ENCODE peak calls at places on chromosomes 6 and 20, in five cellular contexts. O, K, H, P and X are unnamed samples.

GRCh38 chr6:27890351-27891299 is 21.6 kb downstream of the OR2B2 start:
- DNase-seq in O (peak; percentile 82), H (peak; percentile 75), P (no peak), K (peak; percentile 100), X (no peak)

GRCh38 chr6:166932616-166933015 is 23.7 kb downstream of the RNASET2 start:
- DNase-seq in O (no peak), H (no peak), K (no peak), P (no peak), X (no peak)

GRCh38 chr6:162973141-162973872 is 245.5 kb downstream of the PACRG start:
- DNase-seq in H (no peak), K (no peak), P (no peak), O (no peak), X (no peak)

GRCh38 chr20:57934007-57934805 is 224.4 kb upstream of the PMEPA1 start:
- DNase-seq in H (no peak), O (no peak), P (no peak), K (no peak), X (no peak)

GRCh38 chr6:148395583-148396101 is 53.0 kb downstream of the SASH1 start:
- DNase-seq in K (no peak), P (no peak), O (no peak), H (no peak), X (no peak)

GRCh38 chr20:51966296-51966971 is 164.1 kb upstream of the SALL4 start:
- DNase-seq in O (peak; percentile 40), P (peak; percentile 68), H (peak; percentile 74), K (no peak), X (peak; percentile 84)

GRCh38 chr20:45306431-45306982 is at the start of gene RBPJL:
- DNase-seq in P (no peak), K (no peak), O (peak; percentile 66), H (peak; percentile 90), X (no peak)

GRCh38 chr20:49811825-49812462 is 684 bp upstream of the SLC9A8 start:
- DNase-seq in K (no peak), O (peak; percentile 44), H (peak; percentile 14), P (no peak), X (no peak)

GRCh38 chr6:166459906-166460305 is 77.2 kb upstream of the MPC1 start:
- DNase-seq in K (no peak), H (no peak), P (no peak), O (no peak), X (no peak)

GRCh38 chr6:166757226-166758135 is 130.4 kb upstream of the RPS6KA2 start:
- DNase-seq in K (no peak), O (no peak), P (no peak), H (peak; percentile 60), X (no peak)

GRCh38 chr6:168451805-168452204 is 10.8 kb downstream of the SMOC2 start:
- DNase-seq in K (no peak), O (no peak), P (no peak), H (peak; percentile 56), X (no peak)

GRCh38 chr6:13358486-13358885 is 30.1 kb upstream of the TBC1D7 start:
- DNase-seq in K (no peak), O (no peak), H (no peak), P (no peak), X (no peak)

GRCh38 chr6:146289816-146290588 is 253.6 kb upstream of the RAB32 start:
- DNase-seq in H (no peak), O (no peak), P (no peak), K (no peak), X (no peak)

GRCh38 chr6:107361568-107362270 is 97.6 kb downstream of the PDSS2 start:
- DNase-seq in P (peak; percentile 13), O (no peak), K (no peak), H (no peak), X (peak; percentile 85)

GRCh38 chr6:32164295-32164694 is at the start of gene EGFL8:
- DNase-seq in H (no peak), O (no peak), K (no peak), P (no peak), X (no peak)

GRCh38 chr20:31516651-31517050 is 2.4 kb downstream of the HM13 start:
- DNase-seq in K (no peak), H (no peak), O (no peak), P (no peak), X (no peak)

GRCh38 chr6:159117031-159117430 is 52.2 kb upstream of the FNDC1 start:
- DNase-seq in P (no peak), K (no peak), H (no peak), O (no peak), X (no peak)

GRCh38 chr6:1792989-1793388 is 183.3 kb downstream of the FOXC1 start:
- DNase-seq in O (peak; percentile 61), P (no peak), H (no peak), K (no peak), X (peak; percentile 53)

GRCh38 chr20:35462351-35462750 is 7.0 kb downstream of the CEP250 start:
- DNase-seq in K (no peak), P (no peak), H (no peak), O (peak; percentile 94), X (no peak)

GRCh38 chr6:149862901-149863595 is 1.1 kb downstream of the LRP11 start:
- DNase-seq in O (peak; percentile 56), P (no peak), H (peak; percentile 86), K (no peak), X (peak; percentile 38)

GRCh38 chr6:157912326-157912725 is 69.3 kb upstream of the SYNJ2 start:
- DNase-seq in K (no peak), P (no peak), O (no peak), H (no peak), X (no peak)

GRCh38 chr20:38229376-38230252 is 30.9 kb downstream of the KIAA1755 start:
- DNase-seq in O (no peak), H (peak; percentile 70), K (no peak), P (no peak), X (peak; percentile 54)

GRCh38 chr6:139249387-139249786 is 42.4 kb downstream of the TXLNB start:
- DNase-seq in O (no peak), P (no peak), K (no peak), H (no peak), X (no peak)

GRCh38 chr6:139250296-139251274 is 41.2 kb downstream of the TXLNB start:
- DNase-seq in P (peak; percentile 56), O (peak; percentile 62), H (peak; percentile 64), K (no peak), X (peak; percentile 58)

GRCh38 chr6:139247618-139248017 is 44.2 kb downstream of the TXLNB start:
- DNase-seq in P (no peak), O (no peak), K (no peak), H (no peak), X (no peak)

GRCh38 chr6:139251377-139252017 is 40.3 kb downstream of the TXLNB start:
- DNase-seq in K (no peak), P (no peak), H (no peak), O (no peak), X (no peak)

GRCh38 chr6:139248911-139249310 is 42.9 kb downstream of the TXLNB start:
- DNase-seq in O (no peak), P (no peak), H (no peak), K (no peak), X (no peak)
- H3K27ac ChIP-seq in O (no peak overlapping the region), P (no peak overlapping the region), H (no peak overlapping the region), K (no peak overlapping the region), X (no peak overlapping the region)

GRCh38 chr6:72376736-72377135 is 245.1 kb upstream of the KCNQ5 start:
- DNase-seq in H (no peak), K (no peak), O (no peak), P (no peak), X (no peak)

GRCh38 chr6:72371473-72371872 is 250.4 kb upstream of the KCNQ5 start:
- DNase-seq in K (no peak), O (no peak), P (no peak), H (no peak), X (no peak)

GRCh38 chr6:72374172-72374571 is 247.7 kb upstream of the KCNQ5 start:
- DNase-seq in K (no peak), O (no peak), H (no peak), P (no peak), X (no peak)

DNA sequence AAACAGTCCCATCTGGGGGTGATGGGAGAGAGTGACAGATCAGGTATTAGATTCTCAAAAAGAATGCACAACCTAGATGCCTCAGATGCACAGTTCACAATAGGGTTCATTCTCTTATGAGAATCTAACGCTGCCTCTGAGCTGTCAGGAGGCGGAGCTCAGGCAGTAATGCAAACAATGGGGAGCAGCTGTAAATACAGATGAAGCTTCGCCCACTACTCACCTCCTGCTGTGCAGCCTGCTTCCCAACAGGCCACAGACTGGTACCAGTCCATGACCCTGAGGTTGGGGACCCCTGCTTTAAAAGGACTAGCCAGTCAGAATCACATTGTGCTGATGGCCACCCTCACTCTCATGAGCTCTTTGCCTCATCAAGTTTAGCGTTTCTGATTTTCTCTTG is 247.0 kb upstream of the KCNQ5 start:
- DNase-seq in O (no peak), H (no peak), K (no peak), P (no peak), X (peak; percentile 15)
- TF ChIP-seq POLR2AphosphoS5 in O (no peak), H (no peak), K (no peak), P (no peak), X (no peak)

GRCh38 chr20:18252597-18253451 is 35.5 kb upstream of the ZNF133 start:
- DNase-seq in H (no peak), O (no peak), P (no peak), K (no peak), X (no peak)
- TF ChIP-seq RFX5 in H (no peak), O (no peak), P (no peak), K (no peak), X (no peak)

GRCh38 chr6:82959385-82959941 is 106.2 kb downstream of the UBE3D start:
- DNase-seq in P (peak; percentile 7), H (no peak), K (no peak), O (no peak), X (no peak)
- H3K27ac ChIP-seq in P (peak overlapping the region; percentile 63), H (no peak overlapping the region), K (no peak overlapping the region), O (no peak overlapping the region), X (no peak overlapping the region)

GRCh38 chr6:111710911-111711310 is 105.2 kb upstream of the TRAF3IP2 start:
- DNase-seq in K (no peak), O (no peak), H (no peak), P (no peak), X (no peak)

GRCh38 chr6:111711989-111712388 is 106.3 kb upstream of the TRAF3IP2 start:
- DNase-seq in O (no peak), H (no peak), P (no peak), K (no peak), X (no peak)

GRCh38 chr6:111712398-111712797 is 106.7 kb upstream of the TRAF3IP2 start:
- DNase-seq in K (no peak), P (no peak), H (no peak), O (no peak), X (no peak)

GRCh38 chr6:111710439-111710838 is 104.8 kb upstream of the TRAF3IP2 start:
- DNase-seq in O (no peak), H (no peak), P (no peak), K (no peak), X (no peak)

DNA sequence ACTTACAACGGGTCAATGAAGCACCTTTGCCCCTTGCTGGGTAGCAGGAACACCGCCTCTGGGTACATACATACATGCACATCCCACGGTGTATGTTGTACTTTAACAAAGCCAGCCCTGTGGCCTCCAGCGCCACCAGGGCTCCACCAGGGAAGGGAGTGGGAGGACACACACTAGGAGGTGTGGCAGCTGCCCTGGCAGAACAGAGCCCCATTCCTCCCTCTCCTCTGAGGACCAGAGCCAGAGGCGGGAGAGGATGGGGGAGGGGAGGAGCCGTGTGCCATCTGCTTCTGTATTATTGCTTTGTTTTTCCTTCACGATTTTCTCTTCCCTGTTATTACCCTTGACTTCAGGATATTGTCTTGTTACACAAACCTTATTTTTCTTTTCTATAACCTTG is 105.8 kb upstream of the TRAF3IP2 start:
- DNase-seq in O (no peak), P (no peak), H (peak; percentile 59), K (no peak), X (no peak)
- TF ChIP-seq POLR2AphosphoS5 in O (no peak), P (no peak), H (no peak), K (no peak), X (no peak)